ENCODE peak calls at places on chromosomes 12 and 14, in six cellular contexts. One of them, this sample, is unnamed.
A peak's percentile ranks its signal among the peaks of the same experiment; 100 is the strongest.

GRCh38 chr12:107319536-107320030 is 226.2 kb upstream of the CRY1 start:
- DNase-seq in GM13976: peak; percentile 29
- DNase-seq in MM.1S: no peak
- DNase-seq in heart left ventricle: no peak
- DNase-seq in upper lobe of right lung: no peak
- DNase-seq in GM12878: no peak
- DNase-seq in this sample: no peak

GRCh38 chr14:49497725-49498348 is 88.3 kb downstream of the RPS29 start:
- DNase-seq in GM13976: peak; percentile 65
- DNase-seq in MM.1S: peak; percentile 67
- DNase-seq in heart left ventricle: no peak
- DNase-seq in upper lobe of right lung: no peak
- DNase-seq in GM12878: peak; percentile 21
- DNase-seq in this sample: peak; percentile 52

GRCh38 chr12:76135456-76135855 is 51.0 kb upstream of the NAP1L1 start:
- DNase-seq in GM13976: no peak
- DNase-seq in MM.1S: no peak
- DNase-seq in heart left ventricle: no peak
- DNase-seq in upper lobe of right lung: no peak
- DNase-seq in GM12878: no peak
- DNase-seq in this sample: no peak

GRCh38 chr12:18643673-18644072 is 94.1 kb downstream of the PLCZ1 start:
- DNase-seq in GM13976: no peak
- DNase-seq in MM.1S: no peak
- DNase-seq in heart left ventricle: no peak
- DNase-seq in upper lobe of right lung: no peak
- DNase-seq in GM12878: no peak
- DNase-seq in this sample: no peak

GRCh38 chr12:51951843-51952722 is 584 bp downstream of the ACVR1B start:
- DNase-seq in GM13976: no peak
- DNase-seq in MM.1S: no peak
- DNase-seq in heart left ventricle: peak; percentile 38
- DNase-seq in upper lobe of right lung: peak; percentile 75
- DNase-seq in GM12878: no peak
- DNase-seq in this sample: no peak

GRCh38 chr14:100144996-100145646 is 14.3 kb downstream of the DEGS2 start:
- DNase-seq in GM13976: no peak
- DNase-seq in MM.1S: no peak
- DNase-seq in heart left ventricle: no peak
- DNase-seq in upper lobe of right lung: no peak
- DNase-seq in GM12878: no peak
- DNase-seq in this sample: no peak

GRCh38 chr12:57632369-57632897 is 568 bp downstream of the B4GALNT1 start:
- DNase-seq in GM13976: peak; percentile 52
- DNase-seq in MM.1S: peak; percentile 33
- DNase-seq in heart left ventricle: no peak
- DNase-seq in upper lobe of right lung: no peak
- DNase-seq in GM12878: no peak
- DNase-seq in this sample: peak; percentile 48

GRCh38 chr12:48681416-48681737 is 661 bp downstream of the KANSL2 start:
- DNase-seq in GM13976: peak; percentile 31
- DNase-seq in MM.1S: peak; percentile 27
- DNase-seq in heart left ventricle: no peak
- DNase-seq in upper lobe of right lung: no peak
- DNase-seq in GM12878: no peak
- DNase-seq in this sample: peak; percentile 12

GRCh38 chr12:52633383-52633782 is 15.0 kb upstream of the KRT73 start:
- DNase-seq in GM13976: no peak
- DNase-seq in MM.1S: peak; percentile 48
- DNase-seq in heart left ventricle: no peak
- DNase-seq in upper lobe of right lung: no peak
- DNase-seq in GM12878: no peak
- DNase-seq in this sample: no peak

GRCh38 chr12:530308-530707 is 70.6 kb downstream of the B4GALNT3 start:
- DNase-seq in GM13976: no peak
- DNase-seq in MM.1S: no peak
- DNase-seq in heart left ventricle: no peak
- DNase-seq in upper lobe of right lung: no peak
- DNase-seq in GM12878: no peak
- DNase-seq in this sample: no peak

GRCh38 chr14:91298576-91298975 is 54.1 kb upstream of the GPR68 start:
- DNase-seq in GM13976: no peak
- DNase-seq in MM.1S: no peak
- DNase-seq in heart left ventricle: no peak
- DNase-seq in upper lobe of right lung: no peak
- DNase-seq in GM12878: no peak
- DNase-seq in this sample: no peak

GRCh38 chr12:115762934-115763333 is 514.6 kb downstream of the MED13L start:
- DNase-seq in GM13976: no peak
- DNase-seq in MM.1S: no peak
- DNase-seq in heart left ventricle: no peak
- DNase-seq in upper lobe of right lung: no peak
- DNase-seq in GM12878: no peak
- DNase-seq in this sample: no peak

DNA sequence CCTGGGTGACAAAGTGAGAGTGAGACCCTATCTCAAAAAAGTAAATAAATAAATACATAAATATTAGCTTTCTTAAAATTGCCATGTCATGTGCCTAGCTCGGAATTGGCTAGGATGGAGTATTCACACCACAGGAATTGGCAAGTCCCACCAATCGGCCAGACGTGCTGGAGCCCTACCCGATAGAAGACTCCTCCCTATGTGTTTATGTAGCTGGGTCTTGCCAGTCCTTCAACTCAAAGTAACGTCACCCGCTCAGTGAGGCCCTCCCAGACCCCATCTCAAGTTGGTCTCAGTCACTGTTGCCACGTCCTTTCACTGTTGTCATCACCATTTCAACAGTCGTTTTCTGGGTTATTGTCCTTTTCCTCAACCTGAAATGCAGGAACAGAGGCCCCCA is 20.2 kb downstream of the VRTN start:
- DNase-seq in GM13976: no peak
- DNase-seq in MM.1S: no peak
- DNase-seq in heart left ventricle: no peak
- DNase-seq in upper lobe of right lung: peak; percentile 33
- DNase-seq in GM12878: no peak
- DNase-seq in this sample: no peak
- TF ChIP-seq CTCF in GM13976: no peak
- TF ChIP-seq CTCF in MM.1S: no peak
- TF ChIP-seq CTCF in heart left ventricle: no peak
- TF ChIP-seq CTCF in upper lobe of right lung: no peak
- TF ChIP-seq CTCF in GM12878: no peak
- TF ChIP-seq CTCF in this sample: no peak

DNA sequence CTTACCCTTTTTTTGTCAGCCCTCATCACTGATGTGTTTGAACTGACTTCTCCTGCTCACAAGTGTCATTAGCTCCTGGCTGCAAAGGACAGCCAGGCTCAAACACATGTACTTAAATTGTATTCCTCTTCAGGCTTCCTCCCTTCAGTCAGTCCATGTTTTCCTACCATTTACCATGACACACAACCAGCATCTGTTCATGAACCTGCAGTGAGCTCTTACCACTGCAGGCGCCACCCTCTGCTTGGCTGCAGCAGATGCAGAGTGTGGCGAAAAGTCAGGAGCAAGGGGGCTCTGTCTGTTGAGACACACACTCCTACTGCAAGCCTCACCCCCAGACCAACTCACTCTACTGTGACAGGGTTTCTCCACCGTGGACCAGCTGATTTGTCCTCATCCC is 70.2 kb downstream of the TSPAN11 start:
- DNase-seq in GM13976: no peak
- DNase-seq in MM.1S: no peak
- DNase-seq in heart left ventricle: no peak
- DNase-seq in upper lobe of right lung: no peak
- DNase-seq in GM12878: no peak
- DNase-seq in this sample: no peak
- TF ChIP-seq CTCF in GM13976: no peak
- TF ChIP-seq CTCF in MM.1S: no peak
- TF ChIP-seq CTCF in heart left ventricle: no peak
- TF ChIP-seq CTCF in upper lobe of right lung: no peak
- TF ChIP-seq CTCF in GM12878: no peak
- TF ChIP-seq CTCF in this sample: no peak

GRCh38 chr12:121440768-121441167 is 40.9 kb downstream of the RNF34 start:
- DNase-seq in GM13976: no peak
- DNase-seq in MM.1S: no peak
- DNase-seq in heart left ventricle: no peak
- DNase-seq in upper lobe of right lung: no peak
- DNase-seq in GM12878: no peak
- DNase-seq in this sample: no peak

GRCh38 chr12:121443193-121443829 is 43.4 kb downstream of the RNF34 start:
- DNase-seq in GM13976: peak; percentile 93
- DNase-seq in MM.1S: peak; percentile 20
- DNase-seq in heart left ventricle: peak; percentile 89
- DNase-seq in upper lobe of right lung: peak; percentile 90
- DNase-seq in GM12878: no peak
- DNase-seq in this sample: peak; percentile 92

GRCh38 chr12:121442028-121442948 is 42.4 kb downstream of the RNF34 start:
- DNase-seq in GM13976: no peak
- DNase-seq in MM.1S: no peak
- DNase-seq in heart left ventricle: no peak
- DNase-seq in upper lobe of right lung: peak; percentile 64
- DNase-seq in GM12878: no peak
- DNase-seq in this sample: no peak

GRCh38 chr12:121439715-121440114 is 39.8 kb downstream of the RNF34 start:
- DNase-seq in GM13976: no peak
- DNase-seq in MM.1S: no peak
- DNase-seq in heart left ventricle: no peak
- DNase-seq in upper lobe of right lung: no peak
- DNase-seq in GM12878: no peak
- DNase-seq in this sample: no peak

DNA sequence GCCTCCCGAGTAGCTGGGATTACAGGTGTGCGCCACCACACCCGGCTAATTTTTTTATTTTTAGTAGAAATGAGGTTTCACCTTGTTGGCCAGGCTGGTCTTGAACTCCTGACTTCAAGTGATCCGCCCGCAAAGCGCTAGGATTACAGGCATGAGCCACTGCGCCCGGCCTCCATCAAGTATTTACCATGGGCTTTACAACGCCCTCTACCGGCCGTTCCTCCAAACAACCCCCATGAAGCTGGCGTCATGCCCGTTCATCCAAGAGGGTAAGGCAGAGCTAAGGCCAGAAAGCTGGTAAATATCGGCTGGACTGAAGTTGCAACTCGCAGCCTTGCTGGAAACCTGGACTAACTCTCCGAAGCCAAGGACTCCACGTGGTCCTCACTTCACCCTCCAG is 41.6 kb downstream of the RNF34 start:
- DNase-seq in GM13976: no peak
- DNase-seq in MM.1S: no peak
- DNase-seq in heart left ventricle: no peak
- DNase-seq in upper lobe of right lung: no peak
- DNase-seq in GM12878: no peak
- DNase-seq in this sample: no peak
- TF ChIP-seq CTCF in GM13976: no peak
- TF ChIP-seq CTCF in MM.1S: no peak
- TF ChIP-seq CTCF in heart left ventricle: no peak
- TF ChIP-seq CTCF in upper lobe of right lung: peak; percentile 21
- TF ChIP-seq CTCF in GM12878: no peak
- TF ChIP-seq CTCF in this sample: no peak

DNA sequence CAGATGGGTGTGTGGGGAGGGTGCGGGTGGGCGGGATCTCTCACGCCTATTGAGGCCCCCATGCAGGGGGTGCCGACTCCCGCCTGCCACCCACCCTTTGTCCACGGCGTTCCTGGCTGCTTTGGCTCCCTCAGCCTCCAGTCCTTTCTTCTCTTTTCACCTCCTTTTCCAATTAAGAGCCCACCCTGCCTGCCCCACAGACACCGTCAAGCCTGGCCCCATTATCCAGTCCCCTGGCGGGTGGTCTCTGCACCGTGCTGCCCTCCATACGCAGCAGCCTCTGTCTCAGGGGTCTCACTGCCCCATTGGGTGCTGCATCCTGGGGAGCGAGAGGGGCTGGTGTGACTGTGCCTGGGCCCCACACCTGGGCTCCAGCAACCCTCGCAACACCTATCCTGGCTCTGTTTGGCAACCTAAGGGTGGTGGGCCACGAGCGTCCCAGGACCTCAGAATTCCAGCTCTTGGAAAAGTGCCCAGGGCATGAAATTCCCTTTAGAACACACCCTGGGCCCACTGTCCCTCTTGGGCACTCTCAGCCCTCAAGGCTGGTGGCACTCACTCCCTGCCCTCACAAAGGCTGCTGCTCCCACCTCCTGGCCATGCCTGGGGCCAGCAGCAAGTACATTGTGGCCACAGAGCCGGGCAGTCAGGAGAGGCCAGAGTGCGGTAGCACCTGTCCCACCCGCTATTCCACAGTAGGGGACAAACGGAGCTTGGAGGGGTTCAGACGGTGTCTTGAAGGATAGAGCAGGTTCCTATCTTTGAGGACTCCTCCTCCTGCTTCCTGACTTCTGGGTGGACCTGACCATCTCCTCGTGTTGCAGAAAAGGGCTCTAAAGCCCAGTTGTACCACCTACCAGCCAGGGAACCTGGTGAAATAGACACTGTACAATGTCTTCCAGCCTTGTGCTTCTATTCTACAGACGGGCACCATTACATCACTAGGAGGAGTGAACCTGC is 114.1 kb downstream of the KIF26A start:
- DNase-seq in GM13976: peak; percentile 12
- DNase-seq in MM.1S: no peak
- DNase-seq in heart left ventricle: no peak
- DNase-seq in upper lobe of right lung: peak; percentile 56
- DNase-seq in GM12878: no peak
- DNase-seq in this sample: no peak
- TF ChIP-seq CTCF in GM13976: no peak
- TF ChIP-seq CTCF in MM.1S: no peak
- TF ChIP-seq CTCF in heart left ventricle: no peak
- TF ChIP-seq CTCF in upper lobe of right lung: no peak
- TF ChIP-seq CTCF in GM12878: no peak
- TF ChIP-seq CTCF in this sample: no peak

GRCh38 chr14:22929848-22930364 is 730 bp upstream of the PRMT5 start:
- DNase-seq in GM13976: no peak
- DNase-seq in MM.1S: no peak
- DNase-seq in heart left ventricle: no peak
- DNase-seq in upper lobe of right lung: no peak
- DNase-seq in GM12878: no peak
- DNase-seq in this sample: no peak
- TF ChIP-seq CTCF in GM13976: no peak
- TF ChIP-seq CTCF in MM.1S: no peak
- TF ChIP-seq CTCF in heart left ventricle: no peak
- TF ChIP-seq CTCF in upper lobe of right lung: no peak
- TF ChIP-seq CTCF in GM12878: no peak
- TF ChIP-seq CTCF in this sample: no peak

GRCh38 chr12:68001486-68002466 is 12.5 kb downstream of the IFNG-AS1 start:
- DNase-seq in GM13976: peak; percentile 16
- DNase-seq in MM.1S: no peak
- DNase-seq in heart left ventricle: no peak
- DNase-seq in upper lobe of right lung: no peak
- DNase-seq in GM12878: no peak
- DNase-seq in this sample: no peak
- TF ChIP-seq CTCF in GM13976: no peak
- TF ChIP-seq CTCF in MM.1S: peak; percentile 49
- TF ChIP-seq CTCF in heart left ventricle: no peak
- TF ChIP-seq CTCF in upper lobe of right lung: peak; percentile 32
- TF ChIP-seq CTCF in GM12878: peak; percentile 40
- TF ChIP-seq CTCF in this sample: peak; percentile 15

This sample was measured in GM20000.